ENCODE peak calls at places on chromosomes 3 and 15, in nine cellular contexts. One of them, this sample, is unnamed.

GRCh38 chr15:63277893-63278505 is 594 bp downstream of the APH1B start:
- DNase-seq in HFFc6: no peak
- DNase-seq in GM12892: no peak
- DNase-seq in NCI-H2029: no peak
- DNase-seq in iPS DF 6.9: no peak
- DNase-seq in HEK293T: no peak
- DNase-seq in heart left ventricle: no peak
- DNase-seq in tibial nerve: no peak
- DNase-seq in NCI-H1417: no peak
- DNase-seq in this sample: no peak

GRCh38 chr3:172070799-172071198 is 31.4 kb downstream of the FNDC3B start:
- DNase-seq in GM12892: no peak
- DNase-seq in HEK293T: no peak
- DNase-seq in iPS DF 6.9: no peak
- DNase-seq in heart left ventricle: no peak
- DNase-seq in NCI-H1417: no peak
- DNase-seq in NCI-H2029: no peak
- DNase-seq in tibial nerve: no peak
- DNase-seq in HFFc6: no peak
- DNase-seq in this sample: no peak

GRCh38 chr15:63729115-63729884 is 104.4 kb downstream of the HERC1 start:
- DNase-seq in heart left ventricle: no peak
- DNase-seq in tibial nerve: no peak
- DNase-seq in iPS DF 6.9: no peak
- DNase-seq in NCI-H2029: no peak
- DNase-seq in GM12892: no peak
- DNase-seq in HEK293T: no peak
- DNase-seq in NCI-H1417: no peak
- DNase-seq in HFFc6: no peak
- DNase-seq in this sample: no peak

GRCh38 chr3:16183601-16184270 is 9.3 kb downstream of the GALNT15 start:
- DNase-seq in iPS DF 6.9: no peak
- DNase-seq in HFFc6: peak
- DNase-seq in tibial nerve: no peak
- DNase-seq in GM12892: no peak
- DNase-seq in NCI-H1417: no peak
- DNase-seq in NCI-H2029: no peak
- DNase-seq in heart left ventricle: no peak
- DNase-seq in HEK293T: no peak
- DNase-seq in this sample: no peak

GRCh38 chr3:195064300-195064931 is 206.5 kb downstream of the XXYLT1 start:
- DNase-seq in HEK293T: no peak
- DNase-seq in iPS DF 6.9: no peak
- DNase-seq in NCI-H2029: no peak
- DNase-seq in GM12892: no peak
- DNase-seq in heart left ventricle: no peak
- DNase-seq in tibial nerve: no peak
- DNase-seq in HFFc6: no peak
- DNase-seq in NCI-H1417: no peak
- DNase-seq in this sample: no peak

GRCh38 chr3:184570501-184570900 is 8.9 kb downstream of the EPHB3 start:
- DNase-seq in NCI-H1417: no peak
- DNase-seq in HEK293T: no peak
- DNase-seq in tibial nerve: no peak
- DNase-seq in GM12892: no peak
- DNase-seq in iPS DF 6.9: no peak
- DNase-seq in HFFc6: no peak
- DNase-seq in NCI-H2029: no peak
- DNase-seq in heart left ventricle: no peak
- DNase-seq in this sample: no peak

GRCh38 chr15:73981761-73982222 is 10.3 kb downstream of the STOML1 start:
- DNase-seq in iPS DF 6.9: no peak
- DNase-seq in heart left ventricle: no peak
- DNase-seq in HEK293T: no peak
- DNase-seq in tibial nerve: no peak
- DNase-seq in NCI-H2029: no peak
- DNase-seq in HFFc6: no peak
- DNase-seq in NCI-H1417: no peak
- DNase-seq in GM12892: no peak
- DNase-seq in this sample: no peak

GRCh38 chr15:58212909-58213526 is 74.8 kb downstream of the AQP9 start:
- DNase-seq in GM12892: no peak
- DNase-seq in HFFc6: peak
- DNase-seq in heart left ventricle: no peak
- DNase-seq in tibial nerve: no peak
- DNase-seq in iPS DF 6.9: no peak
- DNase-seq in NCI-H1417: peak
- DNase-seq in NCI-H2029: no peak
- DNase-seq in HEK293T: peak
- DNase-seq in this sample: no peak

GRCh38 chr15:69398541-69398940 is 15.6 kb upstream of the KIF23 start:
- DNase-seq in iPS DF 6.9: no peak
- DNase-seq in tibial nerve: no peak
- DNase-seq in NCI-H2029: no peak
- DNase-seq in HFFc6: peak
- DNase-seq in NCI-H1417: no peak
- DNase-seq in heart left ventricle: no peak
- DNase-seq in GM12892: no peak
- DNase-seq in HEK293T: no peak
- DNase-seq in this sample: no peak

GRCh38 chr15:60804986-60805949 is 326.3 kb upstream of the ICE2 start:
- DNase-seq in HFFc6: no peak
- DNase-seq in NCI-H1417: peak
- DNase-seq in tibial nerve: no peak
- DNase-seq in iPS DF 6.9: peak
- DNase-seq in HEK293T: no peak
- DNase-seq in heart left ventricle: no peak
- DNase-seq in GM12892: no peak
- DNase-seq in NCI-H2029: peak
- DNase-seq in this sample: no peak

GRCh38 chr3:189588061-189588817 is 43.0 kb upstream of the TP63 start:
- DNase-seq in HFFc6: peak
- DNase-seq in tibial nerve: no peak
- DNase-seq in NCI-H1417: no peak
- DNase-seq in HEK293T: no peak
- DNase-seq in iPS DF 6.9: no peak
- DNase-seq in heart left ventricle: no peak
- DNase-seq in GM12892: no peak
- DNase-seq in NCI-H2029: no peak
- DNase-seq in this sample: no peak

GRCh38 chr15:31871159-31871886 is 159.0 kb upstream of the CHRNA7 start:
- DNase-seq in tibial nerve: no peak
- DNase-seq in HEK293T: no peak
- DNase-seq in NCI-H1417: no peak
- DNase-seq in GM12892: no peak
- DNase-seq in HFFc6: no peak
- DNase-seq in NCI-H2029: no peak
- DNase-seq in heart left ventricle: no peak
- DNase-seq in iPS DF 6.9: no peak
- DNase-seq in this sample: no peak

GRCh38 chr3:45915518-45916231 is 27.6 kb upstream of the CXCR6 start:
- DNase-seq in NCI-H1417: no peak
- DNase-seq in GM12892: peak
- DNase-seq in NCI-H2029: no peak
- DNase-seq in HFFc6: peak
- DNase-seq in iPS DF 6.9: no peak
- DNase-seq in tibial nerve: no peak
- DNase-seq in HEK293T: no peak
- DNase-seq in heart left ventricle: no peak
- DNase-seq in this sample: no peak

GRCh38 chr15:53034767-53035245 is 244.7 kb upstream of the ONECUT1 start:
- DNase-seq in HFFc6: no peak
- DNase-seq in HEK293T: no peak
- DNase-seq in iPS DF 6.9: no peak
- DNase-seq in GM12892: no peak
- DNase-seq in heart left ventricle: no peak
- DNase-seq in NCI-H2029: no peak
- DNase-seq in tibial nerve: no peak
- DNase-seq in NCI-H1417: no peak
- DNase-seq in this sample: no peak

GRCh38 chr3:44893097-44893496 is 18.7 kb downstream of the TGM4 start:
- DNase-seq in HFFc6: peak
- DNase-seq in HEK293T: no peak
- DNase-seq in NCI-H1417: no peak
- DNase-seq in heart left ventricle: no peak
- DNase-seq in NCI-H2029: no peak
- DNase-seq in iPS DF 6.9: no peak
- DNase-seq in GM12892: no peak
- DNase-seq in tibial nerve: no peak
- DNase-seq in this sample: no peak

GRCh38 chr3:49415931-49416601 is 3.8 kb downstream of the TCTA start:
- DNase-seq in tibial nerve: no peak
- DNase-seq in NCI-H2029: no peak
- DNase-seq in HFFc6: no peak
- DNase-seq in iPS DF 6.9: no peak
- DNase-seq in HEK293T: no peak
- DNase-seq in NCI-H1417: no peak
- DNase-seq in heart left ventricle: no peak
- DNase-seq in GM12892: no peak
- DNase-seq in this sample: no peak

GRCh38 chr3:29374255-29374654 is 93.4 kb downstream of the RBMS3 start:
- DNase-seq in heart left ventricle: no peak
- DNase-seq in iPS DF 6.9: no peak
- DNase-seq in HEK293T: no peak
- DNase-seq in NCI-H2029: no peak
- DNase-seq in HFFc6: no peak
- DNase-seq in tibial nerve: no peak
- DNase-seq in NCI-H1417: no peak
- DNase-seq in GM12892: no peak
- DNase-seq in this sample: no peak

GRCh38 chr15:25677719-25678497 is 185.2 kb downstream of the ATP10A start:
- DNase-seq in NCI-H2029: no peak
- DNase-seq in GM12892: no peak
- DNase-seq in heart left ventricle: no peak
- DNase-seq in NCI-H1417: no peak
- DNase-seq in iPS DF 6.9: no peak
- DNase-seq in HFFc6: no peak
- DNase-seq in HEK293T: no peak
- DNase-seq in tibial nerve: no peak
- DNase-seq in this sample: no peak

GRCh38 chr3:73401616-73402265 is 223.0 kb downstream of the PDZRN3 start:
- DNase-seq in NCI-H1417: no peak
- DNase-seq in iPS DF 6.9: no peak
- DNase-seq in GM12892: no peak
- DNase-seq in heart left ventricle: peak
- DNase-seq in tibial nerve: no peak
- DNase-seq in HEK293T: no peak
- DNase-seq in HFFc6: peak
- DNase-seq in NCI-H2029: no peak
- DNase-seq in this sample: no peak

This sample was measured in NCI-H748 treated with DMSO at 0.1 percent for 48 hours.